ENCODE peak calls at places on chromosomes 4 and X, in eight cellular contexts. One of them, this sample, is unnamed.

GRCh38 chrX:136684120-136684519 is 36.2 kb downstream of the CD40LG start:
- DNase-seq in RPMI8226: no peak
- DNase-seq in ecto neural progenitor cell: no peak
- DNase-seq in CD4-positive, CD25-positive, alpha-beta regulatory T cell: no peak
- DNase-seq in left lung: no peak
- DNase-seq in natural killer cell treated with Interleukin-12 subunit alpha and Interleukin-12 subunit beta and Interleukin-15 and Interleukin-18, amount 100 ng/mL, for 72 hours: no peak
- DNase-seq in Kasumi-1: no peak
- DNase-seq in coronary artery: no peak
- DNase-seq in this sample: no peak

GRCh38 chr4:47224361-47224760 is 193.0 kb downstream of the GABRB1 start:
- DNase-seq in RPMI8226: no peak
- DNase-seq in ecto neural progenitor cell: no peak
- DNase-seq in CD4-positive, CD25-positive, alpha-beta regulatory T cell: no peak
- DNase-seq in left lung: no peak
- DNase-seq in natural killer cell treated with Interleukin-12 subunit alpha and Interleukin-12 subunit beta and Interleukin-15 and Interleukin-18, amount 100 ng/mL, for 72 hours: no peak
- DNase-seq in Kasumi-1: no peak
- DNase-seq in coronary artery: no peak
- DNase-seq in this sample: no peak

GRCh38 chr4:184039963-184040383 is 134.9 kb downstream of the STOX2 start:
- DNase-seq in RPMI8226: no peak
- DNase-seq in ecto neural progenitor cell: peak
- DNase-seq in CD4-positive, CD25-positive, alpha-beta regulatory T cell: peak
- DNase-seq in left lung: no peak
- DNase-seq in natural killer cell treated with Interleukin-12 subunit alpha and Interleukin-12 subunit beta and Interleukin-15 and Interleukin-18, amount 100 ng/mL, for 72 hours: no peak
- DNase-seq in Kasumi-1: no peak
- DNase-seq in coronary artery: no peak
- DNase-seq in this sample: no peak

GRCh38 chrX:65993332-65993731 is 46.5 kb downstream of the VSIG4 start:
- DNase-seq in RPMI8226: no peak
- DNase-seq in ecto neural progenitor cell: no peak
- DNase-seq in CD4-positive, CD25-positive, alpha-beta regulatory T cell: no peak
- DNase-seq in left lung: no peak
- DNase-seq in natural killer cell treated with Interleukin-12 subunit alpha and Interleukin-12 subunit beta and Interleukin-15 and Interleukin-18, amount 100 ng/mL, for 72 hours: no peak
- DNase-seq in Kasumi-1: no peak
- DNase-seq in coronary artery: no peak
- DNase-seq in this sample: no peak

GRCh38 chr4:15740764-15741404 is 37.2 kb upstream of the CD38 start:
- DNase-seq in RPMI8226: no peak
- DNase-seq in ecto neural progenitor cell: no peak
- DNase-seq in CD4-positive, CD25-positive, alpha-beta regulatory T cell: no peak
- DNase-seq in left lung: no peak
- DNase-seq in natural killer cell treated with Interleukin-12 subunit alpha and Interleukin-12 subunit beta and Interleukin-15 and Interleukin-18, amount 100 ng/mL, for 72 hours: no peak
- DNase-seq in Kasumi-1: no peak
- DNase-seq in coronary artery: no peak
- DNase-seq in this sample: no peak

GRCh38 chrX:141760761-141761160 is 62.2 kb upstream of the SPANXD start:
- DNase-seq in RPMI8226: no peak
- DNase-seq in ecto neural progenitor cell: no peak
- DNase-seq in CD4-positive, CD25-positive, alpha-beta regulatory T cell: no peak
- DNase-seq in left lung: no peak
- DNase-seq in natural killer cell treated with Interleukin-12 subunit alpha and Interleukin-12 subunit beta and Interleukin-15 and Interleukin-18, amount 100 ng/mL, for 72 hours: no peak
- DNase-seq in Kasumi-1: no peak
- DNase-seq in coronary artery: no peak
- DNase-seq in this sample: no peak

GRCh38 chr4:37936889-37937498 is 23.2 kb upstream of the PTTG2 start:
- DNase-seq in RPMI8226: no peak
- DNase-seq in ecto neural progenitor cell: no peak
- DNase-seq in CD4-positive, CD25-positive, alpha-beta regulatory T cell: no peak
- DNase-seq in left lung: no peak
- DNase-seq in natural killer cell treated with Interleukin-12 subunit alpha and Interleukin-12 subunit beta and Interleukin-15 and Interleukin-18, amount 100 ng/mL, for 72 hours: no peak
- DNase-seq in Kasumi-1: no peak
- DNase-seq in coronary artery: peak
- DNase-seq in this sample: no peak

GRCh38 chr4:112284662-112285411 is 867 bp downstream of the TIFA start:
- DNase-seq in RPMI8226: peak
- DNase-seq in ecto neural progenitor cell: no peak
- DNase-seq in CD4-positive, CD25-positive, alpha-beta regulatory T cell: peak
- DNase-seq in left lung: no peak
- DNase-seq in natural killer cell treated with Interleukin-12 subunit alpha and Interleukin-12 subunit beta and Interleukin-15 and Interleukin-18, amount 100 ng/mL, for 72 hours: peak
- DNase-seq in Kasumi-1: peak
- DNase-seq in coronary artery: no peak
- DNase-seq in this sample: peak

GRCh38 chrX:19725545-19726102 is 161.8 kb downstream of the SH3KBP1 start:
- DNase-seq in RPMI8226: no peak
- DNase-seq in ecto neural progenitor cell: no peak
- DNase-seq in CD4-positive, CD25-positive, alpha-beta regulatory T cell: peak
- DNase-seq in left lung: no peak
- DNase-seq in natural killer cell treated with Interleukin-12 subunit alpha and Interleukin-12 subunit beta and Interleukin-15 and Interleukin-18, amount 100 ng/mL, for 72 hours: no peak
- DNase-seq in Kasumi-1: no peak
- DNase-seq in coronary artery: no peak
- DNase-seq in this sample: no peak

GRCh38 chr4:176107695-176108094 is 42.1 kb downstream of the WDR17 start:
- DNase-seq in RPMI8226: no peak
- DNase-seq in ecto neural progenitor cell: no peak
- DNase-seq in CD4-positive, CD25-positive, alpha-beta regulatory T cell: no peak
- DNase-seq in left lung: no peak
- DNase-seq in natural killer cell treated with Interleukin-12 subunit alpha and Interleukin-12 subunit beta and Interleukin-15 and Interleukin-18, amount 100 ng/mL, for 72 hours: no peak
- DNase-seq in Kasumi-1: no peak
- DNase-seq in coronary artery: no peak
- DNase-seq in this sample: no peak

This sample was measured in germinal center.